ENCODE peak calls at places on chromosome 7, in eight cellular contexts. F is breast epithelium, C is testis, T is GM12891, O is IMR-90, W is HCT116, A is GM12892, U is esophagus muscularis mucosa. K is an unnamed sample.

GRCh38 chr7:136104269-136104603 is 127.1 kb upstream of the MTPN start:
- DNase-seq in F (no peak), C (peak), T (no peak), O (no peak), W (no peak), A (no peak), U (no peak), K (no peak)

GRCh38 chr7:16841681-16842080 is 36.9 kb upstream of the AGR2 start:
- DNase-seq in F (no peak), C (no peak), T (no peak), O (peak), W (no peak), A (no peak), U (no peak), K (no peak)

GRCh38 chr7:69218634-69219033 is 379.6 kb upstream of the AUTS2 start:
- DNase-seq in F (no peak), C (no peak), T (no peak), O (no peak), W (no peak), A (no peak), U (no peak), K (no peak)

GRCh38 chr7:158508802-158509385 is 78.7 kb downstream of the PTPRN2 start:
- DNase-seq in F (no peak), C (no peak), T (no peak), O (no peak), W (no peak), A (no peak), U (no peak), K (no peak)

GRCh38 chr7:101363196-101363733 is 590 bp downstream of the COL26A1 start:
- DNase-seq in F (no peak), C (no peak), T (no peak), O (no peak), W (no peak), A (no peak), U (no peak), K (no peak)

GRCh38 chr7:132145466-132145865 is 430.8 kb downstream of the PLXNA4 start:
- DNase-seq in F (peak), C (no peak), T (no peak), O (peak), W (no peak), A (no peak), U (no peak), K (peak)

GRCh38 chr7:92794846-92795245 is 41.5 kb downstream of the CDK6 start:
- DNase-seq in F (no peak), C (no peak), T (no peak), O (no peak), W (no peak), A (no peak), U (no peak), K (no peak)

GRCh38 chr7:47661051-47661714 is 79.3 kb upstream of the TNS3 start:
- DNase-seq in F (no peak), C (no peak), T (no peak), O (no peak), W (no peak), A (no peak), U (no peak), K (no peak)

GRCh38 chr7:152093717-152094116 is 68.2 kb downstream of the GALNT11 start:
- DNase-seq in F (no peak), C (no peak), T (no peak), O (no peak), W (no peak), A (no peak), U (no peak), K (no peak)

GRCh38 chr7:64883113-64883905 is 19.8 kb upstream of the ZNF273 start:
- DNase-seq in F (no peak), C (no peak), T (no peak), O (no peak), W (no peak), A (no peak), U (peak), K (no peak)

GRCh38 chr7:22364023-22364422 is 7.1 kb upstream of the RAPGEF5 start:
- DNase-seq in F (no peak), C (no peak), T (no peak), O (no peak), W (no peak), A (no peak), U (no peak), K (no peak)

GRCh38 chr7:108004220-108005142 is 1.5 kb upstream of the LAMB1 start:
- DNase-seq in F (no peak), C (no peak), T (no peak), O (peak), W (no peak), A (no peak), U (no peak), K (no peak)

GRCh38 chr7:158501300-158502067 is 86.1 kb downstream of the PTPRN2 start:
- DNase-seq in F (no peak), C (no peak), T (no peak), O (no peak), W (no peak), A (no peak), U (no peak), K (no peak)

GRCh38 chr7:69654381-69654780 is 56.1 kb downstream of the AUTS2 start:
- DNase-seq in F (no peak), C (no peak), T (no peak), O (no peak), W (no peak), A (no peak), U (peak), K (no peak)

GRCh38 chr7:155190608-155191536 is 106.8 kb upstream of the INSIG1 start:
- DNase-seq in F (no peak), C (peak), T (peak), O (no peak), W (no peak), A (peak), U (no peak), K (no peak)

GRCh38 chr7:47392241-47392759 is 189.6 kb downstream of the TNS3 start:
- DNase-seq in F (peak), C (peak), T (no peak), O (peak), W (no peak), A (no peak), U (no peak), K (no peak)

GRCh38 chr7:45185028-45185863 is 27.7 kb downstream of the RAMP3 start:
- DNase-seq in F (peak), C (no peak), T (no peak), O (no peak), W (no peak), A (no peak), U (no peak), K (no peak)

GRCh38 chr7:36910859-36911258 is 186.6 kb upstream of the AOAH start:
- DNase-seq in F (no peak), C (no peak), T (no peak), O (no peak), W (no peak), A (no peak), U (no peak), K (no peak)

GRCh38 chr7:128389085-128389814 is 20.5 kb downstream of the IMPDH1 start:
- DNase-seq in F (no peak), C (no peak), T (no peak), O (no peak), W (no peak), A (no peak), U (no peak), K (no peak)

GRCh38 chr7:136079066-136079465 is 101.9 kb upstream of the MTPN start:
- DNase-seq in F (no peak), C (no peak), T (no peak), O (no peak), W (no peak), A (no peak), U (no peak), K (no peak)

DNA sequence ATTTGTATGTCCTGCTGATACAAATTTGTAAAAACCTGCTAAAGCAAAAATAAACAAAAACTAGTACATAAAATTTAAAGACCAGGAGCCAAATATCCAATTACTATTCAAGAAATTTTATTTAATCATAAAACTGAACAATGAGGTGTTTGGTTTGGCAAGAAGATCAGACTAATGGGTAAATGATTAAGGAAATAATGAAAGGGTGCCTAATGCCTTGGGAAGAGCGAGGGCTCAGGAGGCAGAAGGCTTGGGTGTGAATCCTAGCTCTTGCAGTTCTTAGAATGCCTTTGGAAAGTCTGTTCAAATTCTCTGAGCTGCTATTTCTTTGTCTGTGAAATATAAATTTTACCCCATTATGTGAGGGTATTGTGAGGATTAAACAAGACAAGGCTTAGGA is 32.4 kb downstream of the NAPEPLD start:
- DNase-seq in F (no peak), C (no peak), T (no peak), O (no peak), W (no peak), A (no peak), U (no peak), K (no peak)
- TF ChIP-seq POLR2A in F (no peak), C (no peak), T (no peak), O (no peak), W (no peak), A (no peak), U (no peak), K (no peak)

DNA sequence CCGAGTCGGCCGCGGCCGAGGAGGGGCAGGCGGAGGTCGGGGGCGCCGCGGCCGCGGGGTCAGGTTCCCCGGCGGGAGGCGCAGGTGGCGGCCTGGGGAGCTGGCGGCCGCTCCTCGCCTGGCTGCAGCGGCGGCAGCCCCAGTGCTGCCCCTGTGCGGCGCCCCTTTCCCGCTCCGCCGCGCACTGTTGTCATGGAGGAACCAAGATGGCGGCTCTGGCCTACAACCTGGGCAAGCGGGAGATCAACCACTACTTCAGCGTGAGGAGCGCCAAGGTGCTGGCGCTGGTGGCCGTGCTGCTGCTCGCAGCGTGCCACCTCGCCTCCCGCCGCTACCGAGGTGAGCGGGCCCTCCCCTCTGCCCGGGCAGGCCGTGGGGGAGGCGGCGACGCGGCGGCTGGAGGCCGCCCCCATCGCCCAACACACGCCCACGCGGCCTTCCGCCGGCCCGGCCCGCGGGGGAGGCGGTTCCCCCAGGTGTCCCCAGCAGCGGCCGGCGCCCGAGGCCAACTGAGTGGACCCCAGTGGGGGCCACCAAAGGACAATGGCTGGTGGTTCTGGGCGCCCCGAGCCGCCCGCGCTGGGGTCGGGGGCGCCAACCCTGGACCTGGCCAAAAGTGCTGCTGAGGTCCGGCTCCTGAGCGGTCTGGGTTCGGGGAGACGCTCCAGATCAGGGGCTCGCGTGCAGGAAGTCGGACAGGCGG is 421 bp downstream of the CASD1 start:
- DNase-seq in F (peak), C (peak), T (peak), O (peak), W (no peak), A (peak), U (peak), K (peak)
- TF ChIP-seq POLR2A in F (no peak), C (no peak), T (peak), O (peak), W (peak), A (peak), U (no peak), K (peak)

DNA sequence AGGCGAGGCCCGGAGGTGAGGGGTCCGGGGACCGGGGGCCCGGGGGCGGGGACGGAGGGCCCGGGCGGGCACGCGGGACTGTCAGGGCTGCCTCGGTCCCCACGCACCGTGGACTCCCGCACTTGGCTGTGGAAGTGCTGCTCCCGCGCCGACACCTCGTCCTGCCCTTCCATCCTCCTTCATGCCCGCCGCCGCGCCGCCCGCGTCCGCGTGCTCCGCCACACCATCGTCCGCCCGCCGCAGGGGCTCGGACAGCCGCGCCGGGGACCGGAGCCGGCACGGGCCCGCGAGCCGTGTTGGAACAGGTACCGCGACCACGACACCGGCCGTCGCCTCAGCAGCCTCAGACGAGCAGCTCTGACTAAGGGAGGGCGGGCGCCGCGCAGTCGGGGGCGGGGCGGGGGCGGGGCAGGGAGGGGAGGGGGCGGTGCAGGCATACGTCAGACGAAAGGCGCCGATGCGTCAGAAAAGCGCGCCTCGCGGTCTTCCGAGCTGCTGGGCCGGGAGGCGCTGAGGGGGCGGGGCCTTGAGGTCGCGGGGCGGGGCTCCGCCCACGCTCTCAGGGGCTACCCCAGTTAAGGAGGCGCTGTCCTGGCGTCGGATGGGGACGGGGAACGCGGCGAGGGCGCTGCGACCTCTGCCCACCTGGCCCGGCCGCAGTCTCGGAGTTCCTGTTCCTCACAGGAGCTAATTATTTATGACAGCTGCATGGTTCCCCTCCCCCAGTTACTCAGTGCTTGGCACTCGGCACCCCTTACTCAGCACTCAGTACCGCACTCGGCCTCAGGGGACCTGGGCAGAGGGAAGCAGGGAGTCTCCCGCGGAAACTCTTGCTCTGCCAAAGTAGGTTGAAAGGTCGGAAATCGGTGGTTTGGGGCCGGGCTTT is at the start of gene LMBR1:
- DNase-seq in F (peak), C (peak), T (peak), O (peak), W (peak), A (peak), U (peak), K (peak)
- TF ChIP-seq POLR2A in F (peak), C (peak), T (peak), O (peak), W (peak), A (peak), U (peak), K (peak)

DNA sequence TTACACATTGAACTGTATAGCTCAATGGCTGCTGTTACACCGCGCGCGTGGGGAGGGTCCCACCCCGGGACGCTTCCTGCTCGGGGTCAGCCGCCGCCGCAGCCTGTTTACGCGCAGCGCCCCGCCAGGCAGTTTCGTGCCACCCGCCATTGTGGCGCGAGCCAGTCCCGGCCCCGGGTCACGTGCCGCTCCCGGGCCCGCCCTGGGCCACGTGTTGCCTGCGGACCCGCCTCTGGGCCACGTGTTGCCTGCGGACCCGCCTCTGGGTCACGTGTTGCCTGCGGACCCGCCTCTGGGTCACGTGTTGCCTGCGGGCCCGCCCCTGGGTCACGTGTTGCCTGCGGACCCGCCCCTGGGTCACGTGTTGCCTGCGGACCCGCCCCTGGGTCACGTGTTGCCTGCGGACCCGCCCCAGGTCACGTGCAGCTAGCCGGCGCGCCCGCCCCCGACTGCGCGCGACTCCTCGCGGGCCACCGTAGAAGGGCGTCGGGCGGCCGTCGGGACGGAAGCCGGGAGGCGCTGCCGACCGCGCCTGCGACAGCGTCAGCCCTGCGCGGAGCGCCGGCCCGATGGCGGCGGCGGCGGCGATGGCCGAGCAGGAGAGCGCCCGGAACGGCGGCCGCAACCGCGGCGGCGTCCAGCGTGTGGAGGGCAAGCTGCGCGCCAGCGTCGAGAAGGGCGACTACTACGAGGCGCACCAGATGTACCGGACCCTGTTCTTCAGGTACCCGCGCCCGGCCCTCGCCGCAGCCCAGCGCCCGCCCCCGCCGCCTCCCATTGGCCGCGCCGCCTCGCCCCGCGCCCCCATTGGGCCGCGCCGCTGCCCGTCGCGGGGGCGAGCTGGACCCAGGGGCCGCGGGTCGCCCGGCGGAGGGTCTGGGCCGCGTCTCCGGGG is at the start of gene GET4:
- DNase-seq in F (peak), C (peak), T (peak), O (peak), W (peak), A (peak), U (peak), K (peak)
- TF ChIP-seq POLR2A in F (peak), C (peak), T (peak), O (peak), W (peak), A (peak), U (peak), K (peak)

DNA sequence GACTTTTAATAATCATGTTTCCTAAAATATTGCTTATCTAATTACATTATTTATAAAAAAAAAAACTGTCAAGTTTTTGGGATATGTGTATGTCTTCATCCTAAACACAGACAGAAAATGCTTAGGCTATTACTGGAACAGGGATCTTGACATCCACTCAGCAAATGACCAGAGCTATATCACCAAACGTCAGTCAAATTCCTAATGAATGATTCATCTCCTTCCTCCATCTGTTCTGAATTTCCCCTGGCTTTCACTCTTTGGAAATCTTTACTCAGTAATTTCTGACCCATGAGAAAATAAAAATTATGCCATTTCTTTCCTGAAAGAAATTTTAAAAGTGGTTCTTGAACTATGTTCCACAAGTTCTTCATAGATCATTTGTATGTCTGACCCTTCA is 552.4 kb upstream of the KCND2 start:
- DNase-seq in F (no peak), C (no peak), T (no peak), O (peak), W (peak), A (no peak), U (no peak), K (peak)
- TF ChIP-seq POLR2A in F (no peak), C (no peak), T (no peak), O (no peak), W (no peak), A (no peak), U (no peak), K (no peak)

DNA sequence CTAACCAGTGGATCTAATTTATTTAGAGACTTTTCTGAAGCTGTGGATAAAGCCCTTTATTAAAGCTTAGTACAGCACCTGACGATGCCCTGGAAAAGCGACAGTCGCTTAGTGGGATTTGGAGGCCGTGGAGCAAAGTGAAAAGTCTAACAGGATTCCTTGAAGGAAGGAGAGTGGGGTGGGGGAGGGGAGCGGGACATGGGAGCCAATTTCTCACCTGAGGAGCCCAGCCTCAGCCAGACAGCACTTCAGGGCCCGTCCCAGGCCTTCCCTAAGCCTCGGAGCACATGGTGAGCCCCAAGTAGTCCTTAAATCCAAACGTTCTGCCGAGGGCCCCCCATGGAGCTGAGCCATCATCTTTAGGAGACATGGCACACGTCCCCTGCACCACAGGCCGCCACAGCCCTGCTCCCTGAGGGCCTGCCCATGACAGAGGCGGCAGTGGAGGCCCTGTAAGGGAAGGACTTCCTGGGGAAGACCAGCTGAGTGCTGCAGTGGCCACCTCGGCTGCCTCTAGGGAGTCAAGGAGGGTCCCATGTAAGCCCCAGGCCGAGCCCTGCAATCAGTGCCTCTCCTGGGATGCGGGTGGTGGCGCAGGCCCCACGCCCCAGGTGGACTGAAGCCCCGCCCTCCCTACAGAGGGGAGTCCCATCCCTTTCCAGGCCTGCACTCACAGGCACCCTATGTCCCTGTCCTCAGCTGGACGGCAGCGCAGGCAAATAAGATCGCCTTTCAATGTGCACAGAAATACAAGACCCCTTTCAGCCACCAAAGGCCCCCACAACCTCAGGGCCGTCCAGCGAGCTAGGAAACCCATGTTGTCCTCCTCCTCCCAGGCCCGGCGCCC is 187.0 kb downstream of the MAD1L1 start:
- DNase-seq in F (no peak), C (no peak), T (no peak), O (no peak), W (no peak), A (no peak), U (no peak), K (no peak)
- TF ChIP-seq POLR2A in F (no peak), C (no peak), T (no peak), O (no peak), W (no peak), A (no peak), U (no peak), K (no peak)

K was measured in H54.